ENCODE peak calls at places on chromosomes 4 and X, in four cellular contexts. One of them, this sample, is unnamed.

GRCh38 chr4:176340871-176341685 is 21.3 kb downstream of the SPCS3 start:
- DNase-seq in HepG2: peak
- DNase-seq in K562: peak
- DNase-seq in GM12878: no peak
- DNase-seq in this sample: peak

GRCh38 chr4:41258783-41259182 is 2.1 kb downstream of the UCHL1 start:
- DNase-seq in K562: no peak
- DNase-seq in GM12878: no peak
- DNase-seq in HepG2: peak
- DNase-seq in this sample: peak

GRCh38 chrX:134760671-134761070 is 102.4 kb upstream of the PLAC1 start:
- DNase-seq in GM12878: no peak
- DNase-seq in K562: no peak
- DNase-seq in HepG2: no peak
- DNase-seq in this sample: no peak

GRCh38 chrX:40531056-40531826 is 49.5 kb upstream of the ATP6AP2 start:
- DNase-seq in K562: no peak
- DNase-seq in HepG2: no peak
- DNase-seq in GM12878: no peak
- DNase-seq in this sample: peak

GRCh38 chrX:123454712-123455431 is 270.8 kb downstream of the GRIA3 start:
- DNase-seq in K562: no peak
- DNase-seq in HepG2: no peak
- DNase-seq in GM12878: no peak
- DNase-seq in this sample: no peak

GRCh38 chr4:107255596-107255995 is 219.5 kb upstream of the DKK2 start:
- DNase-seq in HepG2: no peak
- DNase-seq in K562: no peak
- DNase-seq in GM12878: no peak
- DNase-seq in this sample: no peak

GRCh38 chrX:153671589-153672530 is 1.8 kb downstream of the PNCK start:
- DNase-seq in GM12878: no peak
- DNase-seq in K562: no peak
- DNase-seq in HepG2: no peak
- DNase-seq in this sample: no peak

GRCh38 chrX:50157545-50158125 is 43.2 kb downstream of the AKAP4 start:
- DNase-seq in HepG2: no peak
- DNase-seq in K562: no peak
- DNase-seq in GM12878: no peak
- DNase-seq in this sample: no peak

GRCh38 chr4:120948382-120948781 is 25.9 kb upstream of the PRDM5 start:
- DNase-seq in HepG2: no peak
- DNase-seq in GM12878: no peak
- DNase-seq in K562: no peak
- DNase-seq in this sample: no peak

GRCh38 chr4:56870927-56871326 is 36.8 kb upstream of the REST start:
- DNase-seq in GM12878: no peak
- DNase-seq in HepG2: no peak
- DNase-seq in K562: no peak
- DNase-seq in this sample: no peak

GRCh38 chrX:67328496-67328895 is 215.3 kb upstream of the AR start:
- DNase-seq in HepG2: no peak
- DNase-seq in K562: no peak
- DNase-seq in GM12878: no peak
- DNase-seq in this sample: no peak

GRCh38 chr4:4423706-4424498 is 37.0 kb downstream of the NSG1 start:
- DNase-seq in K562: no peak
- DNase-seq in HepG2: no peak
- DNase-seq in GM12878: no peak
- DNase-seq in this sample: no peak

GRCh38 chr4:80182237-80182866 is 15.0 kb upstream of the PRDM8 start:
- DNase-seq in K562: no peak
- DNase-seq in HepG2: no peak
- DNase-seq in GM12878: no peak
- DNase-seq in this sample: no peak

GRCh38 chrX:148309413-148309812 is 191.0 kb upstream of the AFF2 start:
- DNase-seq in HepG2: no peak
- DNase-seq in GM12878: no peak
- DNase-seq in K562: no peak
- DNase-seq in this sample: no peak

GRCh38 chrX:119004920-119005524 is 30.6 kb downstream of the LONRF3 start:
- DNase-seq in GM12878: no peak
- DNase-seq in HepG2: peak
- DNase-seq in K562: peak
- DNase-seq in this sample: peak

GRCh38 chrX:38539748-38540147 is 21.6 kb upstream of the TSPAN7 start:
- DNase-seq in GM12878: no peak
- DNase-seq in HepG2: no peak
- DNase-seq in K562: no peak
- DNase-seq in this sample: no peak

GRCh38 chrX:151889451-151889850 is 23.2 kb upstream of the MAGEA4 start:
- DNase-seq in HepG2: no peak
- DNase-seq in GM12878: no peak
- DNase-seq in K562: no peak
- DNase-seq in this sample: no peak

GRCh38 chrX:72130762-72131231 is 918 bp downstream of the RTL5 start:
- DNase-seq in HepG2: no peak
- DNase-seq in K562: no peak
- DNase-seq in GM12878: no peak
- DNase-seq in this sample: no peak

GRCh38 chr4:139267301-139267700 is 12.7 kb downstream of the MGARP start:
- DNase-seq in HepG2: no peak
- DNase-seq in GM12878: no peak
- DNase-seq in K562: no peak
- DNase-seq in this sample: no peak

GRCh38 chrX:16807976-16808542 is 21.8 kb downstream of the TXLNG start:
- DNase-seq in HepG2: peak
- DNase-seq in K562: peak
- DNase-seq in GM12878: no peak
- DNase-seq in this sample: no peak

GRCh38 chr4:172794378-172794777 is 374.2 kb upstream of the GALNT7 start:
- DNase-seq in HepG2: no peak
- DNase-seq in GM12878: no peak
- DNase-seq in K562: no peak
- DNase-seq in this sample: no peak

GRCh38 chr4:3870567-3870962 is 104.4 kb downstream of the ADRA2C start:
- DNase-seq in GM12878: no peak
- DNase-seq in K562: no peak
- DNase-seq in HepG2: no peak
- DNase-seq in this sample: no peak

GRCh38 chrX:44431206-44431605 is 87.7 kb upstream of the EFHC2 start:
- DNase-seq in GM12878: no peak
- DNase-seq in K562: no peak
- DNase-seq in HepG2: peak
- DNase-seq in this sample: no peak

GRCh38 chrX:17535229-17535628 is 160.2 kb downstream of the NHS start:
- DNase-seq in K562: peak
- DNase-seq in GM12878: no peak
- DNase-seq in HepG2: peak
- DNase-seq in this sample: peak

GRCh38 chr4:176622251-176622968 is 170.3 kb downstream of the VEGFC start:
- DNase-seq in K562: no peak
- DNase-seq in HepG2: no peak
- DNase-seq in GM12878: no peak
- DNase-seq in this sample: no peak

GRCh38 chrX:23202316-23202715 is 132.3 kb upstream of the PTCHD1 start:
- DNase-seq in K562: no peak
- DNase-seq in GM12878: no peak
- DNase-seq in HepG2: no peak
- DNase-seq in this sample: no peak

GRCh38 chr4:78781086-78781630 is 5.0 kb downstream of the BMP2K start:
- DNase-seq in K562: no peak
- DNase-seq in GM12878: no peak
- DNase-seq in HepG2: no peak
- DNase-seq in this sample: no peak

GRCh38 chr4:1029957-1030520 is 18.6 kb downstream of the FGFRL1 start:
- DNase-seq in HepG2: no peak
- DNase-seq in GM12878: no peak
- DNase-seq in K562: peak
- DNase-seq in this sample: no peak

GRCh38 chr4:134024251-134024650 is 177.3 kb downstream of the PABPC4L start:
- DNase-seq in HepG2: peak
- DNase-seq in K562: no peak
- DNase-seq in GM12878: no peak
- DNase-seq in this sample: peak

GRCh38 chrX:41734530-41734929 is 10.5 kb downstream of the GPR82 start:
- DNase-seq in GM12878: no peak
- DNase-seq in K562: no peak
- DNase-seq in HepG2: peak
- DNase-seq in this sample: peak

GRCh38 chr4:185343726-185344581 is 51.8 kb downstream of the LRP2BP start:
- DNase-seq in HepG2: no peak
- DNase-seq in K562: no peak
- DNase-seq in GM12878: no peak
- DNase-seq in this sample: no peak

GRCh38 chr4:8260656-8261111 is 8.9 kb upstream of the HTRA3 start:
- DNase-seq in K562: no peak
- DNase-seq in GM12878: no peak
- DNase-seq in HepG2: no peak
- DNase-seq in this sample: peak

GRCh38 chr4:177667687-177668086 is 225.4 kb upstream of the AGA start:
- DNase-seq in K562: no peak
- DNase-seq in HepG2: no peak
- DNase-seq in GM12878: no peak
- DNase-seq in this sample: no peak

DNA sequence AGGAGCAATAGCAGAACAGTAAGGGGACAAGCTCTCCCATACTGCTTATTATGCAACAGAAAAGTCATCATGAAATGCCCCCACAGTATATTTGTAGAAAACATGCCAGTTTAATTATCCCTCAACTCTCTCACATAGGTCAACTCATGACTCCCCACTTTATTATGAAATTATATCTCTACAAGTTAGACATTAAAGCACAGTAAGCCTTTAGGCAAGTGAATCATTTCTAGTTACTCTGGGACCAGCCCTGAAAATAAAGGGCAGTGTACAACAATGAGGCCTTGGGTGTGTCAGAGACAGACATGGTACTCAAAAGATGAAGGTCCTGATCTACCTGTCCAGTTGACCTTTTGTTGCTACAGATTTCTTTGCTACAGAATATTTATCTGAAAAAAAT is 191.9 kb downstream of the FBXW7 start:
- DNase-seq in K562: no peak
- DNase-seq in HepG2: no peak
- DNase-seq in GM12878: no peak
- DNase-seq in this sample: no peak
- TF ChIP-seq TARDBP in K562: no peak
- TF ChIP-seq TARDBP in HepG2: no peak
- TF ChIP-seq TARDBP in GM12878: no peak
- TF ChIP-seq TARDBP in this sample: no peak

GRCh38 chrX:20217279-20217678 is 49.4 kb downstream of the RPS6KA3 start:
- DNase-seq in HepG2: no peak
- DNase-seq in GM12878: no peak
- DNase-seq in K562: no peak
- DNase-seq in this sample: no peak
- TF ChIP-seq FOXM1 in HepG2: no peak
- TF ChIP-seq FOXM1 in GM12878: no peak
- TF ChIP-seq FOXM1 in K562: no peak
- TF ChIP-seq FOXM1 in this sample: no peak

GRCh38 chr4:115108850-115109249 is 4.6 kb downstream of the NDST4 start:
- DNase-seq in K562: no peak
- DNase-seq in HepG2: no peak
- DNase-seq in GM12878: no peak
- DNase-seq in this sample: no peak

GRCh38 chr4:115107411-115107810 is 6.0 kb downstream of the NDST4 start:
- DNase-seq in HepG2: no peak
- DNase-seq in K562: no peak
- DNase-seq in GM12878: no peak
- DNase-seq in this sample: no peak

GRCh38 chr4:115113382-115114106 is at the start of gene NDST4:
- DNase-seq in HepG2: no peak
- DNase-seq in K562: no peak
- DNase-seq in GM12878: no peak
- DNase-seq in this sample: peak

GRCh38 chr4:115110191-115111166 is 2.9 kb downstream of the NDST4 start:
- DNase-seq in K562: no peak
- DNase-seq in HepG2: no peak
- DNase-seq in GM12878: no peak
- DNase-seq in this sample: peak
- TF ChIP-seq TARDBP in K562: no peak
- TF ChIP-seq TARDBP in HepG2: no peak
- TF ChIP-seq TARDBP in GM12878: no peak
- TF ChIP-seq TARDBP in this sample: no peak

GRCh38 chr4:161197912-161198311 is 965.9 kb downstream of the FSTL5 start:
- DNase-seq in GM12878: no peak
- DNase-seq in HepG2: no peak
- DNase-seq in K562: no peak
- DNase-seq in this sample: no peak

GRCh38 chr4:161206528-161207080 is 957.2 kb downstream of the FSTL5 start:
- DNase-seq in K562: no peak
- DNase-seq in GM12878: no peak
- DNase-seq in HepG2: no peak
- DNase-seq in this sample: no peak

GRCh38 chr4:161208564-161208963 is 955.2 kb downstream of the FSTL5 start:
- DNase-seq in HepG2: no peak
- DNase-seq in GM12878: no peak
- DNase-seq in K562: no peak
- DNase-seq in this sample: peak

DNA sequence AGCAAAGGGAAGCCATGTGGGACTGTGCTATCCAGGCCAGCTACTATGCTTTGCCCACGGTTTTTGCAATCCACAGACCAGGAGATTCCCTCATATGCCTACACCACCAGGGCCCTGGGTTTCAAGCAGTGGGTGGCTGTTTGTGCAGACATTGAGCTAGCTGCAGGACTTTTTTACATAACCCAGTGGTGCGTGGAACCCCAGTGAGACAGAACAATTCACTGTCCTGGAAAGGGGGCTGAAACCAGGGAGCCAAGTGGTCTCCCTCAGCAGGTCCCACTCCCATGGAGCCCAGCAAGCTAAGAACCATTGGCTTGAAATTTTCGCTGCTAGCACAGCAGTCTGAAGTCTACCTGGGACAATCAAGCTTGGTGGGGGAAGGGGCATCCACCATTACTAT is 959.9 kb downstream of the FSTL5 start:
- DNase-seq in GM12878: no peak
- DNase-seq in K562: no peak
- DNase-seq in HepG2: no peak
- DNase-seq in this sample: no peak
- TF ChIP-seq FOXM1 in GM12878: no peak
- TF ChIP-seq FOXM1 in K562: no peak
- TF ChIP-seq FOXM1 in HepG2: no peak
- TF ChIP-seq FOXM1 in this sample: no peak

GRCh38 chr4:54076673-54077072 is 12.3 kb upstream of the CHIC2 start:
- DNase-seq in HepG2: no peak
- DNase-seq in K562: no peak
- DNase-seq in GM12878: no peak
- DNase-seq in this sample: no peak
- TF ChIP-seq TARDBP in HepG2: no peak
- TF ChIP-seq TARDBP in K562: no peak
- TF ChIP-seq TARDBP in GM12878: no peak
- TF ChIP-seq TARDBP in this sample: no peak

GRCh38 chr4:74800310-74800709 is 6.0 kb upstream of the BTC start:
- DNase-seq in K562: no peak
- DNase-seq in GM12878: no peak
- DNase-seq in HepG2: no peak
- DNase-seq in this sample: no peak

GRCh38 chr4:74805601-74806000 is 11.3 kb upstream of the BTC start:
- DNase-seq in K562: no peak
- DNase-seq in GM12878: no peak
- DNase-seq in HepG2: peak
- DNase-seq in this sample: no peak
- TF ChIP-seq FOXM1 in K562: no peak
- TF ChIP-seq FOXM1 in GM12878: no peak
- TF ChIP-seq FOXM1 in HepG2: no peak
- TF ChIP-seq FOXM1 in this sample: no peak